ENCODE peak calls at places on chromosome 18, in six cellular contexts. K, L, M, F, A and X are unnamed samples. For H3K36me3 and H3K4me1, the result is how much of the 10 kb centered on the place peaks cover.

GRCh38 chr18:62512996-62513395 is 9.8 kb upstream of the ZCCHC2 start:
- DNase-seq in L (no peak), A (no peak), F (no peak), K (no peak), M (no peak), X (no peak)

GRCh38 chr18:67266591-67267237 is 249.8 kb downstream of the DSEL start:
- DNase-seq in F (peak), A (no peak), K (no peak), M (no peak), L (no peak), X (no peak)

GRCh38 chr18:73594749-73595148 is 552.9 kb downstream of the FBXO15 start:
- DNase-seq in K (no peak), A (no peak), M (no peak), F (no peak), L (no peak), X (no peak)

GRCh38 chr18:74818776-74819175 is 221.1 kb downstream of the ZNF407 start:
- DNase-seq in L (no peak), F (no peak), K (no peak), M (no peak), A (no peak), X (no peak)

GRCh38 chr18:55214534-55214933 is 255.3 kb upstream of the CCDC68 start:
- DNase-seq in M (no peak), F (peak), A (no peak), L (no peak), K (no peak), X (no peak)

GRCh38 chr18:56890632-56891031 is 239.5 kb downstream of the WDR7 start:
- DNase-seq in A (no peak), K (no peak), M (no peak), F (no peak), L (no peak), X (no peak)

GRCh38 chr18:25275414-25276001 is 76.5 kb downstream of the ZNF521 start:
- DNase-seq in A (no peak), F (no peak), K (no peak), M (no peak), L (no peak), X (no peak)

GRCh38 chr18:77167276-77167675 is 34.7 kb upstream of the MBP start:
- DNase-seq in A (no peak), M (no peak), L (no peak), K (no peak), F (no peak), X (no peak)

GRCh38 chr18:56505293-56505692 is 133.1 kb downstream of the TXNL1 start:
- DNase-seq in M (no peak), A (no peak), F (no peak), K (no peak), L (no peak), X (no peak)

GRCh38 chr18:42068030-42068429 is 113.0 kb downstream of the PIK3C3 start:
- DNase-seq in M (no peak), K (no peak), A (no peak), F (no peak), L (no peak), X (no peak)

GRCh38 chr18:23528580-23529472 is 25.5 kb downstream of the RMC1 start:
- DNase-seq in F (no peak), M (no peak), K (peak), L (no peak), A (no peak), X (no peak)

GRCh38 chr18:58046794-58047555 is 2.9 kb downstream of the NEDD4L start:
- DNase-seq in A (no peak), M (no peak), F (peak), L (no peak), K (no peak), X (no peak)

DNA sequence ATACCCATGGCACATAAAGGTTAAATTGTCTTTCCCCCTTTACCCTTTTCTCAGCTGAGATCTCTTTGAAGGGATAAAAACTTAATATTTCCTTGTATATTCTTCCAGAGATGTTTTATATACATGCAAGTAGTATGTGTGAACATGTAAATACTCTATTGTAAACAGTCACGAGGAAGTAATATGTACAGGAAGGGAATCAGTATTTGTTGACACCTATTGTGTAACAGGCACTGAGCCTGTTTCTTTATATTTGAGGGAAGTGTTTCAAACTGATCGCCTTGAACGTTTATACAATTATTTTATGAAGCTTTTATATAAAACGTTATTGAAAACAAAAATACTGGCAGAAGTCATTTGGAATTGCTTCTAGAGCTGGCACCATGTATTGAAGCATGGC is 13.2 kb downstream of the RALBP1 start:
- DNase-seq in F (no peak), A (no peak), K (no peak), L (no peak), M (no peak), X (no peak)
- H3K36me3 ChIP-seq in F (under half), A (under half), K (under half), L (under half), M (under half), X (under half)

DNA sequence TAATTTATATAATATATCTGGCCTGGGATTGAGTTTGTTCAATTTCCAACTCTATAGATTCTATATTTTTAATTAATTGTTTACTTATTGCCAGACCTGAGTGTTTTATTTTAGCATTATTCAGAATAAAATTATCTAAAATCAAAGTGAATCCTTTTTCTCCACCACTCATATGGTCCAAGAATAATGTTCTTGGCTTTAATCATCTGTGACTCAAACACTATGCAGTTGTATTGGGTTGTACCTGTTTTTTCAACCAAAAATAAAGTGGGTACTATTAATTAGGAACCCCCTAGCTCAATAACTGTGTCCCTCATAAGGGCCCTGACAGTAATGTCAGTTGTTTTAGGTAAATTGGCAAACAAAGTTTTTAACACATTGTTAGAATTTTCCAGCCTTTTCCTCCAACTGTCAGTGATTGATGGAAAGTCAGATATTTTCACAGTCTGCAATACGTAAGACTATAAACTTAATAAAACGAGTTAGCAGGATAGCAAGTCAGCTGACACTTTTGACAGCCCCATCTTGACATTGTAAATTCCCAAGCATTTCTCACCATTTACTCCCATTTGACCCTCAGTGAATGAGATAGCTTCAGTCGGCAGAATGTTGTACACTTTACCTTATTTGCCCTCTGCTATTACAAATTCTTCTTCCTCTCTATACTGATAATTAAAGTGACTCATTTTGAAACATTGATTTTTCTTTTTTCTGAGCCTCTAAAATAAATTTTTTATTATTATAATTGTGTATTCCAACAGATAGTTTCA is 587.4 kb downstream of the METTL4 start:
- DNase-seq in M (no peak), L (no peak), A (no peak), F (no peak), K (no peak), X (no peak)
- TF ChIP-seq POLR2AphosphoS5 in M (no peak), L (no peak), A (no peak), F (no peak), K (no peak), X (no peak)

DNA sequence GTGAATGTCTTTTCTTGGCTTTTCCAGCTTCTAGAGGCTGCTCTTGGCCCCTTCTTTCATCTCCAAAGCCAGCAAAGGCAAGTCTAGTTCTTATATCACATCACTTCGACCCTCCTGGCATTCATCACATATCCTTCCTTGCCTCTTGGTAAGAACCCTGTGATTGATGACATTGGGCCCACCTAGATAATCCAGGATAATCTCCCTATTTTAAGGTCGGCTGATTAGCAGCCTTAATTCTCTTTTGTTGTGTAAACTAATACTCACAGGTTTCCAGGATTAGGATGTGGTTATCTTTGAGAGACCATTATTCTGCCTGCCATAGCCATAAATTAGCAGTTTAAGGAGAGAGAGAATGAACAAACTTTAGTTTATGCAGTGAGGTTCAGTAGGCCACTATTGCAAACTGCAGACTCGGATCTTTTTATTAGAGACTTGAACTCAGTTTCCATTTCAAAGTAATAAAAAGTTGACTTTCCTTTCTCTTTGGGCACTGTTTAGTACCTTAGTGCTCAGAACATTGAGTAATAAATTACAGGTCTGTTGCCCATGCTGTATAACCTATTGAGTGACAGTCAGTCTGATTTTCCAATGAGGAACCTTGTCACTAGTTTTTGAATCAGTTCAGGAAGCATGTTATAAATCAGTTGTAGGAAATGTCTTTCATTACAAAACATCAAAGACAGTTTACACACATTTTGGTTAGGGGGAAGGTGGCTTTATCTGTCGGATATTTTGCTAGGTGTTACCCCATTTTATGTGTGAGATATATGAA is 4.5 kb downstream of the NDUFV2 start:
- DNase-seq in A (no peak), K (no peak), L (no peak), F (no peak), M (no peak), X (no peak)
- H3K4me1 ChIP-seq in A (under half), K (under half), L (under half), F (half or more), M (under half), X (half or more)

GRCh38 chr18:80244167-80244566 is 3.1 kb downstream of the PARD6G start:
- DNase-seq in A (no peak), M (no peak), K (no peak), F (no peak), L (no peak), X (no peak)

GRCh38 chr18:80243204-80243603 is 4.1 kb downstream of the PARD6G start:
- DNase-seq in K (no peak), F (no peak), L (no peak), M (no peak), A (no peak), X (no peak)

GRCh38 chr18:80245781-80246655 is 1.3 kb downstream of the PARD6G start:
- DNase-seq in A (no peak), M (no peak), L (no peak), K (no peak), F (peak), X (peak)

GRCh38 chr18:80246656-80247402 is 485 bp downstream of the PARD6G start:
- DNase-seq in F (peak), K (peak), L (no peak), M (no peak), A (no peak), X (no peak)

GRCh38 chr18:80244956-80245730 is 2.2 kb downstream of the PARD6G start:
- DNase-seq in L (no peak), M (no peak), A (no peak), K (no peak), F (no peak), X (peak)
- H3K36me3 ChIP-seq in L (under half), M (under half), A (under half), K (under half), F (under half), X (under half)

GRCh38 chr18:59140287-59140885 is 702 bp downstream of the SEC11C start:
- DNase-seq in F (peak), A (no peak), K (peak), M (no peak), L (no peak), X (no peak)

GRCh38 chr18:59142274-59142673 is 2.6 kb downstream of the SEC11C start:
- DNase-seq in K (no peak), A (no peak), F (no peak), L (no peak), M (no peak), X (no peak)

GRCh38 chr18:59143441-59143840 is 3.8 kb downstream of the SEC11C start:
- DNase-seq in L (no peak), M (no peak), F (no peak), A (no peak), K (no peak), X (no peak)

GRCh38 chr18:59139615-59140286 is at the start of gene SEC11C:
- DNase-seq in A (peak), F (peak), M (peak), L (peak), K (peak), X (peak)

DNA sequence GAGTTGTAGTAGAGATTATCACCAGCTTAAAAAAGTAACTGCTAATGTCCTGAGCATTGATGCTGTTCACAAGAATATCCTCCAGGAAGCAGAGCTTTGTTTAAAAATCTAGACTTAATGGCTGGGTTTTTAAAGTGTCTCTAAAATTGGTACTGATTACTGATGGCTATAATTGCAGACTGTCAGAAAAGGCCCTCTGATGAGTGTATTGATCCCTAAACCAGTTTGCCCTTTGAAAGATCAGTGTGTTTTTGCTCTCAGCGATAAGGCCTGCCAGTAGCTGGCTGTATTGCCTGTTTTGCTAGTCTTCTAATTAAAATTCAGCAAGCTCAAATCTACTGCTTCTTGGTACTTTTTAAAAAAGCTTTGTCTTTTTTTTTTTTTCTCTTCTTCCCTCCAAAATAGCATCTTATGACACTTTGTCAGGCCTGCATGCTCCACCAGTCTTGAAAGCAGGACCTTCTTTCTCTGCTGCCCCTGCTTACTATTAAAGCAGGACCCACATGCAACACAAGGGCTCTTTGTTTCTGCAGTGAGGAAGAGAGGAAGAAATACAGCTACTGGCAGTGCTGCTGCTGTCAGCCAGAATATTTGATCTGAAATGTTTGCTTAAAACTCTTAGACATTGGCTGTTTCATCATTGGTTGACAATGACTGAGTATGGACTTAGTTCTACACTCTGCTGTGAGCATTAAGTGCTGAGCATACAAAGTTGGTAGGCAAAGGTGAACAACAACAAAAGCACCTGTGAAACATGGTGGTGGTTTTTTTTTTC is 1.8 kb downstream of the SEC11C start:
- DNase-seq in M (no peak), L (no peak), F (no peak), K (no peak), A (no peak), X (no peak)
- TF ChIP-seq POLR2AphosphoS5 in M (no peak), L (no peak), F (no peak), K (no peak), A (no peak), X (no peak)

DNA sequence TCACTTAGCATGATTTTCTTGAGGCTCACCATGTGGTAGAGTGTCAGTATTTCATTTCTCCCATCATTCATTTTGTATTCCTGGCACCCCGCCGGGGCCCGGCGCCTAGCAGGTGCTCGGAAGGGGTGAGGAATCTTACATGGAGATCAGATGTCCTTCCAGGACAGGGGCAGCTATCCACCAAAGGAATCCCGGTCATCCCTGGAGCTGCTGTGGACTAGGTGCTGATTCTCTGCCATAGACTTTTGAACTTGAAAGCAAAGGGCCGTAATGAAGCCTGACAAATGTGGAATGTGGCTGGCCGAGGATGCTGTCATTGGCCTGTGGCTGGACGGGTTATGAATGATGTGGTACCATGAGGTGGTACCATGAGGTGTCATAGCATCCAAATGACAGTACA is 2.4 kb downstream of the PRELID3A start:
- DNase-seq in K (no peak), F (no peak), M (no peak), A (no peak), L (no peak), X (no peak)
- H3K4me1 ChIP-seq in K (under half), F (under half), M (under half), A (under half), L (under half), X (under half)